ENCODE peak calls at places on chromosomes 16 and 17, in seven cellular contexts. One of them, this sample, is unnamed.

GRCh38 chr17:33330877-33331276 is 37.8 kb upstream of the ASIC2 start:
- DNase-seq in astrocyte: no peak
- DNase-seq in HFFc6: no peak
- DNase-seq in activated T-helper 1 cell treated with anti-CD3 and anti-CD28 coated beads, Interleukin-12 subunit alpha, Interleukin-12 subunit beta, Interleukin-2, Interleukin-4 antibody, amounts not matched to agents 30 ng/mL and 10 ng/mL and 1 ng/mL, durations not matched to agents 14 hours and 24 hours and 36 hours: no peak
- DNase-seq in PC-9: no peak
- DNase-seq in retinal pigment epithelial cell: no peak
- DNase-seq in body of pancreas: no peak
- DNase-seq in this sample: no peak

GRCh38 chr17:33178641-33179040 is 114.5 kb downstream of the ASIC2 start:
- DNase-seq in HFFc6: no peak
- DNase-seq in body of pancreas: no peak
- DNase-seq in activated T-helper 1 cell treated with anti-CD3 and anti-CD28 coated beads, Interleukin-12 subunit alpha, Interleukin-12 subunit beta, Interleukin-2, Interleukin-4 antibody, amounts not matched to agents 30 ng/mL and 10 ng/mL and 1 ng/mL, durations not matched to agents 14 hours and 24 hours and 36 hours: no peak
- DNase-seq in astrocyte: no peak
- DNase-seq in PC-9: no peak
- DNase-seq in retinal pigment epithelial cell: no peak
- DNase-seq in this sample: no peak

GRCh38 chr17:40883031-40883430 is 2.0 kb downstream of the KRT20 start:
- DNase-seq in body of pancreas: no peak
- DNase-seq in retinal pigment epithelial cell: no peak
- DNase-seq in activated T-helper 1 cell treated with anti-CD3 and anti-CD28 coated beads, Interleukin-12 subunit alpha, Interleukin-12 subunit beta, Interleukin-2, Interleukin-4 antibody, amounts not matched to agents 30 ng/mL and 10 ng/mL and 1 ng/mL, durations not matched to agents 14 hours and 24 hours and 36 hours: no peak
- DNase-seq in astrocyte: no peak
- DNase-seq in HFFc6: no peak
- DNase-seq in PC-9: no peak
- DNase-seq in this sample: no peak

GRCh38 chr17:47272491-47272890 is 18.9 kb downstream of the ITGB3 start:
- DNase-seq in astrocyte: no peak
- DNase-seq in activated T-helper 1 cell treated with anti-CD3 and anti-CD28 coated beads, Interleukin-12 subunit alpha, Interleukin-12 subunit beta, Interleukin-2, Interleukin-4 antibody, amounts not matched to agents 30 ng/mL and 10 ng/mL and 1 ng/mL, durations not matched to agents 14 hours and 24 hours and 36 hours: no peak
- DNase-seq in PC-9: no peak
- DNase-seq in retinal pigment epithelial cell: no peak
- DNase-seq in HFFc6: no peak
- DNase-seq in body of pancreas: no peak
- DNase-seq in this sample: no peak

GRCh38 chr17:29157310-29157709 is 22.9 kb downstream of the MYO18A start:
- DNase-seq in astrocyte: no peak
- DNase-seq in HFFc6: no peak
- DNase-seq in body of pancreas: no peak
- DNase-seq in retinal pigment epithelial cell: no peak
- DNase-seq in PC-9: no peak
- DNase-seq in activated T-helper 1 cell treated with anti-CD3 and anti-CD28 coated beads, Interleukin-12 subunit alpha, Interleukin-12 subunit beta, Interleukin-2, Interleukin-4 antibody, amounts not matched to agents 30 ng/mL and 10 ng/mL and 1 ng/mL, durations not matched to agents 14 hours and 24 hours and 36 hours: no peak
- DNase-seq in this sample: no peak

GRCh38 chr17:6435968-6436367 is 1.0 kb upstream of the AIPL1 start:
- DNase-seq in activated T-helper 1 cell treated with anti-CD3 and anti-CD28 coated beads, Interleukin-12 subunit alpha, Interleukin-12 subunit beta, Interleukin-2, Interleukin-4 antibody, amounts not matched to agents 30 ng/mL and 10 ng/mL and 1 ng/mL, durations not matched to agents 14 hours and 24 hours and 36 hours: peak
- DNase-seq in HFFc6: peak
- DNase-seq in retinal pigment epithelial cell: no peak
- DNase-seq in body of pancreas: peak
- DNase-seq in PC-9: peak
- DNase-seq in astrocyte: peak
- DNase-seq in this sample: peak

GRCh38 chr16:80717611-80718010 is 86.8 kb downstream of the CDYL2 start:
- DNase-seq in PC-9: no peak
- DNase-seq in activated T-helper 1 cell treated with anti-CD3 and anti-CD28 coated beads, Interleukin-12 subunit alpha, Interleukin-12 subunit beta, Interleukin-2, Interleukin-4 antibody, amounts not matched to agents 30 ng/mL and 10 ng/mL and 1 ng/mL, durations not matched to agents 14 hours and 24 hours and 36 hours: no peak
- DNase-seq in retinal pigment epithelial cell: no peak
- DNase-seq in body of pancreas: peak
- DNase-seq in HFFc6: no peak
- DNase-seq in astrocyte: no peak
- DNase-seq in this sample: no peak

GRCh38 chr17:38894276-38894675 is 24.4 kb downstream of the LASP1 start:
- DNase-seq in activated T-helper 1 cell treated with anti-CD3 and anti-CD28 coated beads, Interleukin-12 subunit alpha, Interleukin-12 subunit beta, Interleukin-2, Interleukin-4 antibody, amounts not matched to agents 30 ng/mL and 10 ng/mL and 1 ng/mL, durations not matched to agents 14 hours and 24 hours and 36 hours: no peak
- DNase-seq in astrocyte: no peak
- DNase-seq in HFFc6: no peak
- DNase-seq in body of pancreas: peak
- DNase-seq in retinal pigment epithelial cell: no peak
- DNase-seq in PC-9: no peak
- DNase-seq in this sample: no peak

GRCh38 chr17:75683467-75684041 is 16.4 kb downstream of the SAP30BP start:
- DNase-seq in activated T-helper 1 cell treated with anti-CD3 and anti-CD28 coated beads, Interleukin-12 subunit alpha, Interleukin-12 subunit beta, Interleukin-2, Interleukin-4 antibody, amounts not matched to agents 30 ng/mL and 10 ng/mL and 1 ng/mL, durations not matched to agents 14 hours and 24 hours and 36 hours: no peak
- DNase-seq in retinal pigment epithelial cell: peak
- DNase-seq in astrocyte: peak
- DNase-seq in HFFc6: peak
- DNase-seq in PC-9: peak
- DNase-seq in body of pancreas: no peak
- DNase-seq in this sample: no peak

GRCh38 chr17:72407336-72408121 is 286.7 kb downstream of the SOX9 start:
- DNase-seq in astrocyte: peak
- DNase-seq in retinal pigment epithelial cell: peak
- DNase-seq in body of pancreas: peak
- DNase-seq in PC-9: peak
- DNase-seq in activated T-helper 1 cell treated with anti-CD3 and anti-CD28 coated beads, Interleukin-12 subunit alpha, Interleukin-12 subunit beta, Interleukin-2, Interleukin-4 antibody, amounts not matched to agents 30 ng/mL and 10 ng/mL and 1 ng/mL, durations not matched to agents 14 hours and 24 hours and 36 hours: no peak
- DNase-seq in HFFc6: peak
- DNase-seq in this sample: peak

GRCh38 chr16:19410435-19411153 is 7.1 kb upstream of the TMC5 start:
- DNase-seq in retinal pigment epithelial cell: no peak
- DNase-seq in activated T-helper 1 cell treated with anti-CD3 and anti-CD28 coated beads, Interleukin-12 subunit alpha, Interleukin-12 subunit beta, Interleukin-2, Interleukin-4 antibody, amounts not matched to agents 30 ng/mL and 10 ng/mL and 1 ng/mL, durations not matched to agents 14 hours and 24 hours and 36 hours: no peak
- DNase-seq in PC-9: peak
- DNase-seq in astrocyte: no peak
- DNase-seq in HFFc6: no peak
- DNase-seq in body of pancreas: peak
- DNase-seq in this sample: no peak

GRCh38 chr16:66935319-66936011 is at the start of gene CES2:
- DNase-seq in activated T-helper 1 cell treated with anti-CD3 and anti-CD28 coated beads, Interleukin-12 subunit alpha, Interleukin-12 subunit beta, Interleukin-2, Interleukin-4 antibody, amounts not matched to agents 30 ng/mL and 10 ng/mL and 1 ng/mL, durations not matched to agents 14 hours and 24 hours and 36 hours: no peak
- DNase-seq in HFFc6: peak
- DNase-seq in body of pancreas: peak
- DNase-seq in retinal pigment epithelial cell: no peak
- DNase-seq in astrocyte: no peak
- DNase-seq in PC-9: peak
- DNase-seq in this sample: no peak

GRCh38 chr16:29811896-29812665 is at the start of gene PRRT2:
- DNase-seq in PC-9: peak
- DNase-seq in body of pancreas: peak
- DNase-seq in HFFc6: no peak
- DNase-seq in activated T-helper 1 cell treated with anti-CD3 and anti-CD28 coated beads, Interleukin-12 subunit alpha, Interleukin-12 subunit beta, Interleukin-2, Interleukin-4 antibody, amounts not matched to agents 30 ng/mL and 10 ng/mL and 1 ng/mL, durations not matched to agents 14 hours and 24 hours and 36 hours: no peak
- DNase-seq in retinal pigment epithelial cell: no peak
- DNase-seq in astrocyte: no peak
- DNase-seq in this sample: no peak

GRCh38 chr17:18141210-18141803 is 32.8 kb downstream of the MYO15A start:
- DNase-seq in PC-9: peak
- DNase-seq in activated T-helper 1 cell treated with anti-CD3 and anti-CD28 coated beads, Interleukin-12 subunit alpha, Interleukin-12 subunit beta, Interleukin-2, Interleukin-4 antibody, amounts not matched to agents 30 ng/mL and 10 ng/mL and 1 ng/mL, durations not matched to agents 14 hours and 24 hours and 36 hours: peak
- DNase-seq in HFFc6: peak
- DNase-seq in retinal pigment epithelial cell: no peak
- DNase-seq in body of pancreas: peak
- DNase-seq in astrocyte: peak
- DNase-seq in this sample: peak

GRCh38 chr16:19712418-19713058 is 5.5 kb downstream of the KNOP1 start:
- DNase-seq in astrocyte: no peak
- DNase-seq in HFFc6: no peak
- DNase-seq in retinal pigment epithelial cell: no peak
- DNase-seq in PC-9: no peak
- DNase-seq in activated T-helper 1 cell treated with anti-CD3 and anti-CD28 coated beads, Interleukin-12 subunit alpha, Interleukin-12 subunit beta, Interleukin-2, Interleukin-4 antibody, amounts not matched to agents 30 ng/mL and 10 ng/mL and 1 ng/mL, durations not matched to agents 14 hours and 24 hours and 36 hours: no peak
- DNase-seq in body of pancreas: no peak
- DNase-seq in this sample: no peak

GRCh38 chr17:81733507-81734404 is 21.7 kb downstream of the SLC25A10 start:
- DNase-seq in body of pancreas: peak
- DNase-seq in activated T-helper 1 cell treated with anti-CD3 and anti-CD28 coated beads, Interleukin-12 subunit alpha, Interleukin-12 subunit beta, Interleukin-2, Interleukin-4 antibody, amounts not matched to agents 30 ng/mL and 10 ng/mL and 1 ng/mL, durations not matched to agents 14 hours and 24 hours and 36 hours: peak
- DNase-seq in astrocyte: no peak
- DNase-seq in HFFc6: peak
- DNase-seq in retinal pigment epithelial cell: no peak
- DNase-seq in PC-9: peak
- DNase-seq in this sample: peak

GRCh38 chr17:33381201-33381600 is 88.1 kb upstream of the ASIC2 start:
- DNase-seq in astrocyte: no peak
- DNase-seq in activated T-helper 1 cell treated with anti-CD3 and anti-CD28 coated beads, Interleukin-12 subunit alpha, Interleukin-12 subunit beta, Interleukin-2, Interleukin-4 antibody, amounts not matched to agents 30 ng/mL and 10 ng/mL and 1 ng/mL, durations not matched to agents 14 hours and 24 hours and 36 hours: no peak
- DNase-seq in HFFc6: no peak
- DNase-seq in PC-9: no peak
- DNase-seq in retinal pigment epithelial cell: no peak
- DNase-seq in body of pancreas: no peak
- DNase-seq in this sample: no peak

GRCh38 chr17:78133971-78134898 is 3.7 kb downstream of the TMC8 start:
- DNase-seq in activated T-helper 1 cell treated with anti-CD3 and anti-CD28 coated beads, Interleukin-12 subunit alpha, Interleukin-12 subunit beta, Interleukin-2, Interleukin-4 antibody, amounts not matched to agents 30 ng/mL and 10 ng/mL and 1 ng/mL, durations not matched to agents 14 hours and 24 hours and 36 hours: peak
- DNase-seq in retinal pigment epithelial cell: no peak
- DNase-seq in PC-9: peak
- DNase-seq in HFFc6: no peak
- DNase-seq in astrocyte: no peak
- DNase-seq in body of pancreas: peak
- DNase-seq in this sample: peak

GRCh38 chr17:17494499-17495447 is 1.4 kb downstream of the RASD1 start:
- DNase-seq in PC-9: no peak
- DNase-seq in HFFc6: no peak
- DNase-seq in astrocyte: peak
- DNase-seq in retinal pigment epithelial cell: no peak
- DNase-seq in activated T-helper 1 cell treated with anti-CD3 and anti-CD28 coated beads, Interleukin-12 subunit alpha, Interleukin-12 subunit beta, Interleukin-2, Interleukin-4 antibody, amounts not matched to agents 30 ng/mL and 10 ng/mL and 1 ng/mL, durations not matched to agents 14 hours and 24 hours and 36 hours: no peak
- DNase-seq in body of pancreas: peak
- DNase-seq in this sample: no peak

GRCh38 chr16:56950881-56951771 is 10.6 kb upstream of the CETP start:
- DNase-seq in retinal pigment epithelial cell: no peak
- DNase-seq in astrocyte: no peak
- DNase-seq in HFFc6: peak
- DNase-seq in body of pancreas: peak
- DNase-seq in PC-9: peak
- DNase-seq in activated T-helper 1 cell treated with anti-CD3 and anti-CD28 coated beads, Interleukin-12 subunit alpha, Interleukin-12 subunit beta, Interleukin-2, Interleukin-4 antibody, amounts not matched to agents 30 ng/mL and 10 ng/mL and 1 ng/mL, durations not matched to agents 14 hours and 24 hours and 36 hours: peak
- DNase-seq in this sample: peak

GRCh38 chr16:6193718-6194117 is 1096.1 kb upstream of the EEF2KMT start:
- DNase-seq in body of pancreas: no peak
- DNase-seq in activated T-helper 1 cell treated with anti-CD3 and anti-CD28 coated beads, Interleukin-12 subunit alpha, Interleukin-12 subunit beta, Interleukin-2, Interleukin-4 antibody, amounts not matched to agents 30 ng/mL and 10 ng/mL and 1 ng/mL, durations not matched to agents 14 hours and 24 hours and 36 hours: no peak
- DNase-seq in retinal pigment epithelial cell: no peak
- DNase-seq in astrocyte: peak
- DNase-seq in HFFc6: no peak
- DNase-seq in PC-9: peak
- DNase-seq in this sample: no peak

GRCh38 chr17:51397361-51398127 is 137.2 kb downstream of the UTP18 start:
- DNase-seq in HFFc6: peak
- DNase-seq in body of pancreas: no peak
- DNase-seq in activated T-helper 1 cell treated with anti-CD3 and anti-CD28 coated beads, Interleukin-12 subunit alpha, Interleukin-12 subunit beta, Interleukin-2, Interleukin-4 antibody, amounts not matched to agents 30 ng/mL and 10 ng/mL and 1 ng/mL, durations not matched to agents 14 hours and 24 hours and 36 hours: no peak
- DNase-seq in PC-9: no peak
- DNase-seq in astrocyte: peak
- DNase-seq in retinal pigment epithelial cell: no peak
- DNase-seq in this sample: no peak

GRCh38 chr16:80935691-80936090 is 71.0 kb downstream of the CMC2 start:
- DNase-seq in body of pancreas: no peak
- DNase-seq in activated T-helper 1 cell treated with anti-CD3 and anti-CD28 coated beads, Interleukin-12 subunit alpha, Interleukin-12 subunit beta, Interleukin-2, Interleukin-4 antibody, amounts not matched to agents 30 ng/mL and 10 ng/mL and 1 ng/mL, durations not matched to agents 14 hours and 24 hours and 36 hours: no peak
- DNase-seq in retinal pigment epithelial cell: no peak
- DNase-seq in astrocyte: no peak
- DNase-seq in PC-9: no peak
- DNase-seq in HFFc6: no peak
- DNase-seq in this sample: no peak

GRCh38 chr16:566475-567361 is at the start of gene NHLRC4:
- DNase-seq in body of pancreas: peak
- DNase-seq in astrocyte: no peak
- DNase-seq in HFFc6: no peak
- DNase-seq in PC-9: no peak
- DNase-seq in activated T-helper 1 cell treated with anti-CD3 and anti-CD28 coated beads, Interleukin-12 subunit alpha, Interleukin-12 subunit beta, Interleukin-2, Interleukin-4 antibody, amounts not matched to agents 30 ng/mL and 10 ng/mL and 1 ng/mL, durations not matched to agents 14 hours and 24 hours and 36 hours: peak
- DNase-seq in retinal pigment epithelial cell: no peak
- DNase-seq in this sample: no peak

GRCh38 chr17:71902931-71903506 is 217.8 kb upstream of the SOX9 start:
- DNase-seq in HFFc6: no peak
- DNase-seq in PC-9: no peak
- DNase-seq in activated T-helper 1 cell treated with anti-CD3 and anti-CD28 coated beads, Interleukin-12 subunit alpha, Interleukin-12 subunit beta, Interleukin-2, Interleukin-4 antibody, amounts not matched to agents 30 ng/mL and 10 ng/mL and 1 ng/mL, durations not matched to agents 14 hours and 24 hours and 36 hours: no peak
- DNase-seq in body of pancreas: no peak
- DNase-seq in astrocyte: peak
- DNase-seq in retinal pigment epithelial cell: peak
- DNase-seq in this sample: no peak

GRCh38 chr16:14640538-14640937 is 7.8 kb downstream of the BFAR start:
- DNase-seq in body of pancreas: peak
- DNase-seq in PC-9: no peak
- DNase-seq in astrocyte: no peak
- DNase-seq in retinal pigment epithelial cell: no peak
- DNase-seq in activated T-helper 1 cell treated with anti-CD3 and anti-CD28 coated beads, Interleukin-12 subunit alpha, Interleukin-12 subunit beta, Interleukin-2, Interleukin-4 antibody, amounts not matched to agents 30 ng/mL and 10 ng/mL and 1 ng/mL, durations not matched to agents 14 hours and 24 hours and 36 hours: no peak
- DNase-seq in HFFc6: no peak
- DNase-seq in this sample: no peak

GRCh38 chr17:58279016-58279671 is 1.6 kb downstream of the MPO start:
- DNase-seq in activated T-helper 1 cell treated with anti-CD3 and anti-CD28 coated beads, Interleukin-12 subunit alpha, Interleukin-12 subunit beta, Interleukin-2, Interleukin-4 antibody, amounts not matched to agents 30 ng/mL and 10 ng/mL and 1 ng/mL, durations not matched to agents 14 hours and 24 hours and 36 hours: no peak
- DNase-seq in astrocyte: peak
- DNase-seq in body of pancreas: peak
- DNase-seq in PC-9: no peak
- DNase-seq in retinal pigment epithelial cell: peak
- DNase-seq in HFFc6: no peak
- DNase-seq in this sample: peak

GRCh38 chr17:1977583-1978395 is 47.3 kb downstream of the RTN4RL1 start:
- DNase-seq in PC-9: no peak
- DNase-seq in body of pancreas: peak
- DNase-seq in activated T-helper 1 cell treated with anti-CD3 and anti-CD28 coated beads, Interleukin-12 subunit alpha, Interleukin-12 subunit beta, Interleukin-2, Interleukin-4 antibody, amounts not matched to agents 30 ng/mL and 10 ng/mL and 1 ng/mL, durations not matched to agents 14 hours and 24 hours and 36 hours: no peak
- DNase-seq in astrocyte: no peak
- DNase-seq in retinal pigment epithelial cell: no peak
- DNase-seq in HFFc6: no peak
- DNase-seq in this sample: no peak

GRCh38 chr16:79076039-79076767 is 524.3 kb downstream of the MAF start:
- DNase-seq in body of pancreas: no peak
- DNase-seq in retinal pigment epithelial cell: no peak
- DNase-seq in HFFc6: no peak
- DNase-seq in activated T-helper 1 cell treated with anti-CD3 and anti-CD28 coated beads, Interleukin-12 subunit alpha, Interleukin-12 subunit beta, Interleukin-2, Interleukin-4 antibody, amounts not matched to agents 30 ng/mL and 10 ng/mL and 1 ng/mL, durations not matched to agents 14 hours and 24 hours and 36 hours: no peak
- DNase-seq in PC-9: no peak
- DNase-seq in astrocyte: no peak
- DNase-seq in this sample: no peak

GRCh38 chr17:78383725-78384471 is 5.4 kb downstream of the PGS1 start:
- DNase-seq in body of pancreas: peak
- DNase-seq in astrocyte: peak
- DNase-seq in activated T-helper 1 cell treated with anti-CD3 and anti-CD28 coated beads, Interleukin-12 subunit alpha, Interleukin-12 subunit beta, Interleukin-2, Interleukin-4 antibody, amounts not matched to agents 30 ng/mL and 10 ng/mL and 1 ng/mL, durations not matched to agents 14 hours and 24 hours and 36 hours: peak
- DNase-seq in HFFc6: peak
- DNase-seq in retinal pigment epithelial cell: peak
- DNase-seq in PC-9: peak
- DNase-seq in this sample: peak